ENCODE peak calls at places on chromosomes 16 and 17, in six cellular contexts. One of them, this sample, is unnamed.

GRCh38 chr17:79976451-79976850 is 59.2 kb downstream of the TBC1D16 start:
- DNase-seq in GM13977: no peak
- DNase-seq in dorsolateral prefrontal cortex: peak; percentile 13
- DNase-seq in progenitor cell of endocrine pancreas: no peak
- DNase-seq in type B pancreatic cell: no peak
- DNase-seq in epithelial cell of proximal tubule: no peak
- DNase-seq in this sample: no peak

GRCh38 chr16:64626771-64627170 is 495.1 kb downstream of the CDH11 start:
- DNase-seq in type B pancreatic cell: no peak
- DNase-seq in progenitor cell of endocrine pancreas: no peak
- DNase-seq in GM13977: no peak
- DNase-seq in epithelial cell of proximal tubule: no peak
- DNase-seq in dorsolateral prefrontal cortex: no peak
- DNase-seq in this sample: no peak

GRCh38 chr16:30399435-30400186 is 4.4 kb downstream of the ZNF48 start:
- DNase-seq in GM13977: no peak
- DNase-seq in dorsolateral prefrontal cortex: no peak
- DNase-seq in type B pancreatic cell: no peak
- DNase-seq in epithelial cell of proximal tubule: no peak
- DNase-seq in progenitor cell of endocrine pancreas: no peak
- DNase-seq in this sample: no peak

GRCh38 chr16:77869997-77870813 is 81.8 kb downstream of the VAT1L start:
- DNase-seq in progenitor cell of endocrine pancreas: no peak
- DNase-seq in GM13977: no peak
- DNase-seq in dorsolateral prefrontal cortex: no peak
- DNase-seq in type B pancreatic cell: no peak
- DNase-seq in epithelial cell of proximal tubule: no peak
- DNase-seq in this sample: no peak

GRCh38 chr17:82848022-82848592 is 8.3 kb upstream of the ZNF750 start:
- DNase-seq in dorsolateral prefrontal cortex: no peak
- DNase-seq in type B pancreatic cell: no peak
- DNase-seq in GM13977: no peak
- DNase-seq in epithelial cell of proximal tubule: no peak
- DNase-seq in progenitor cell of endocrine pancreas: no peak
- DNase-seq in this sample: no peak

GRCh38 chr17:65855245-65855644 is 293.8 kb upstream of the AXIN2 start:
- DNase-seq in dorsolateral prefrontal cortex: no peak
- DNase-seq in progenitor cell of endocrine pancreas: no peak
- DNase-seq in type B pancreatic cell: no peak
- DNase-seq in GM13977: no peak
- DNase-seq in epithelial cell of proximal tubule: peak; percentile 90
- DNase-seq in this sample: no peak

GRCh38 chr17:3585826-3586225 is 23.4 kb downstream of the TRPV1 start:
- DNase-seq in progenitor cell of endocrine pancreas: no peak
- DNase-seq in GM13977: no peak
- DNase-seq in type B pancreatic cell: no peak
- DNase-seq in epithelial cell of proximal tubule: no peak
- DNase-seq in dorsolateral prefrontal cortex: no peak
- DNase-seq in this sample: no peak

GRCh38 chr16:80300876-80301275 is 239.9 kb upstream of the DYNLRB2 start:
- DNase-seq in epithelial cell of proximal tubule: peak; percentile 46
- DNase-seq in type B pancreatic cell: no peak
- DNase-seq in progenitor cell of endocrine pancreas: no peak
- DNase-seq in dorsolateral prefrontal cortex: no peak
- DNase-seq in GM13977: no peak
- DNase-seq in this sample: no peak

GRCh38 chr17:4329838-4330237 is 36.6 kb downstream of the UBE2G1 start:
- DNase-seq in progenitor cell of endocrine pancreas: no peak
- DNase-seq in type B pancreatic cell: no peak
- DNase-seq in epithelial cell of proximal tubule: peak; percentile 81
- DNase-seq in GM13977: no peak
- DNase-seq in dorsolateral prefrontal cortex: no peak
- DNase-seq in this sample: no peak

GRCh38 chr17:70345061-70345460 is 175.7 kb downstream of the KCNJ2 start:
- DNase-seq in type B pancreatic cell: no peak
- DNase-seq in GM13977: no peak
- DNase-seq in epithelial cell of proximal tubule: no peak
- DNase-seq in progenitor cell of endocrine pancreas: no peak
- DNase-seq in dorsolateral prefrontal cortex: no peak
- DNase-seq in this sample: no peak

GRCh38 chr16:74449470-74449869 is 28.2 kb upstream of the CLEC18B start:
- DNase-seq in epithelial cell of proximal tubule: no peak
- DNase-seq in type B pancreatic cell: no peak
- DNase-seq in dorsolateral prefrontal cortex: no peak
- DNase-seq in progenitor cell of endocrine pancreas: no peak
- DNase-seq in GM13977: no peak
- DNase-seq in this sample: no peak

GRCh38 chr17:7242717-7243576 is 698 bp upstream of the GABARAP start:
- DNase-seq in epithelial cell of proximal tubule: peak; percentile 91
- DNase-seq in progenitor cell of endocrine pancreas: peak; percentile 91
- DNase-seq in GM13977: peak; percentile 91
- DNase-seq in dorsolateral prefrontal cortex: peak; percentile 90
- DNase-seq in type B pancreatic cell: peak; percentile 94
- DNase-seq in this sample: peak; percentile 93
- TF ChIP-seq CTCF in epithelial cell of proximal tubule: no peak
- TF ChIP-seq CTCF in progenitor cell of endocrine pancreas: peak; percentile 29
- TF ChIP-seq CTCF in GM13977: peak; percentile 19
- TF ChIP-seq CTCF in dorsolateral prefrontal cortex: no peak
- TF ChIP-seq CTCF in type B pancreatic cell: no peak
- TF ChIP-seq CTCF in this sample: no peak

DNA sequence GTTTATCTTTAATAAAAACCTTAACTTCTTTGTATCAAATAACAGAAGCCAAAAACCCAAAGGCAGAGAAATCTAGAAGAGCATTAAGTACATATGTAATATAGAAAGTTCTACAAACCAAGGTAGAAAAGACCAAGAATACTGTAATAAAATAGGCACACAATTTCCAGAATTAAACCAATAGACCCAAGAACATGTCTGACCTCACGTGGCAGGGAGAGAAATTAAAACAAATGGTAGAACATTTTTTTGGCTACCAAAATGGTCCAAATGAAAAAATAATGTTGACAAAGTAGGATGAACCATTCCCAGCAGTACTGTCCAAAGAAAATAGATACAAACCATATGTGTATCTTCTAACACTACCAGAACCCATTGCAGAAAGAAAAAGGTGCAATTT is 183.5 kb downstream of the CPPED1 start:
- DNase-seq in dorsolateral prefrontal cortex: no peak
- DNase-seq in GM13977: no peak
- DNase-seq in epithelial cell of proximal tubule: no peak
- DNase-seq in progenitor cell of endocrine pancreas: no peak
- DNase-seq in type B pancreatic cell: no peak
- DNase-seq in this sample: no peak
- TF ChIP-seq CTCF in dorsolateral prefrontal cortex: no peak
- TF ChIP-seq CTCF in GM13977: peak; percentile 1
- TF ChIP-seq CTCF in epithelial cell of proximal tubule: no peak
- TF ChIP-seq CTCF in progenitor cell of endocrine pancreas: no peak
- TF ChIP-seq CTCF in type B pancreatic cell: no peak
- TF ChIP-seq CTCF in this sample: no peak

DNA sequence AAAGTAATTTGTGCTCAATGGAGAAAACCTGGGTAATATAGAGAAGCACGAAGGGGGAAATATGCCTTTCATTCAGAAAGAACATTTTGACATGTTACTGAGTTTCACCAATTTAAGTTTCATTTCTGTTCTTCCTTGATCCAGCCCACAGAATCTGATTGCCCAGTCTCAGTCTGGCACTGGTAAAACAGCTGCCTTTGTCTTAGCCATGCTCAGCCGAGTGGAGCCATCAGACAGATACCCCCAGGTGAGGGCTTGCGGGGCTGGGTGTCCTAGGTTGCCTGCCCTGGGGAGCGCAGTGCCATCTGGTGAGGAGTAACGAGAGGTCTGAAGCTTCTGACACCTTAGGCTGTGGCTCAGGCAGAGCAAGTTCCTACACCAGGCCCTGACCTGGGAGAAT is 17.7 kb downstream of the DDX19A start:
- DNase-seq in type B pancreatic cell: no peak
- DNase-seq in progenitor cell of endocrine pancreas: no peak
- DNase-seq in GM13977: no peak
- DNase-seq in dorsolateral prefrontal cortex: no peak
- DNase-seq in epithelial cell of proximal tubule: no peak
- DNase-seq in this sample: no peak
- TF ChIP-seq CTCF in type B pancreatic cell: no peak
- TF ChIP-seq CTCF in progenitor cell of endocrine pancreas: no peak
- TF ChIP-seq CTCF in GM13977: no peak
- TF ChIP-seq CTCF in dorsolateral prefrontal cortex: no peak
- TF ChIP-seq CTCF in epithelial cell of proximal tubule: no peak
- TF ChIP-seq CTCF in this sample: no peak

DNA sequence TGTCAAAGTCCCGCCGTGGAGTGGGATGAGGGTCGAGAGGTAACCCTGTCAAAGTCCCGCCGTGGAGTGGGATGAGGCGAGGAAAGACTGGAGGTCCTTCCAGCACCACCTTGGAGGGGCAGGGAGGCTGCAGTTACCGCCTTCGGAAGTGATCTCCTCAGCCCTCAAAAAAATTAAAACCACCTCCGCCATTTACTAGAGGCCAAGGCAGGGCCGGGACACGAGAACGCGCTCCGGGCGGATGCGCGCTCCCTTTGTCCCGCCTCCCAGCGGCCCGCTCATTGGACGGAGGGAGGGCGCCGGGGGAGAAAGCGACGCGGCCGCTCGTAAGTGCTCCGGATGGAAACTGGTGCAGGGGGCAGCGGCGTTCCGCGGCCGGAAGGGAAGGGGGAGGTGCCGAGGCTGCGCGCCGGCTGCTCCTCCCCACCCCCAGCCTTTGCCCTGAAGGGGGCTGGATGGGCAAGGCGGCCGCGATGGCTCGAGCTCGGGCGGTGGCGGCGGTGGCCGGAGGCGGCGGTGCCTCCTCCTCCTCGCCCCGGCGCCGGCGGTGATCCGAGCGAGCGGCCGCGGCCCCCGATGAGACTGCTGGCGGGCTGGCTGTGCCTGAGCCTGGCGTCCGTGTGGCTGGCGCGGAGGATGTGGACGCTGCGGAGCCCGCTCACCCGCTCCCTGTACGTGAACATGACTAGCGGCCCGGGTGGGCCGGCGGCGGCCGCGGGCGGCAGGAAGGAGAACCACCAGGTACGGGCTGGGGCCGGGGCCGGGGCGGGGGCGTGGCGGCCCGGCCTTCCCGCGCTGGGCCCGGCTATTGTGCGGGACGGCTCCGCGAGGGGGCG is at the start of gene METTL9:
- DNase-seq in dorsolateral prefrontal cortex: peak; percentile 85
- DNase-seq in progenitor cell of endocrine pancreas: peak; percentile 94
- DNase-seq in epithelial cell of proximal tubule: no peak
- DNase-seq in type B pancreatic cell: peak; percentile 97
- DNase-seq in GM13977: peak; percentile 94
- DNase-seq in this sample: peak; percentile 87
- TF ChIP-seq CTCF in dorsolateral prefrontal cortex: no peak
- TF ChIP-seq CTCF in progenitor cell of endocrine pancreas: no peak
- TF ChIP-seq CTCF in epithelial cell of proximal tubule: no peak
- TF ChIP-seq CTCF in type B pancreatic cell: peak; percentile 12
- TF ChIP-seq CTCF in GM13977: no peak
- TF ChIP-seq CTCF in this sample: no peak

This sample was measured in mesothelial cell of epicardium.